ENCODE peak calls at places on chromosomes 13 and 19, in seven cellular contexts. Y is neuronal stem cell; A is upper lobe of right lung; W is ELR; C is foreskin fibroblast; V is neural crest cell; Z is stimulated activated CD4-positive, alpha-beta T cell treated with anti-CD3 and anti-CD28 coated beads, Interleukin-4, amount 100 ng/mL, for 4 hours. K is an unnamed sample.

GRCh38 chr19:47391510-47392223 is 27.7 kb downstream of the MEIS3 start:
- DNase-seq in Y (peak; percentile 52), A (peak; percentile 87), W (peak; percentile 75), C (peak; percentile 41), V (peak; percentile 94), Z (peak; percentile 66), K (peak; percentile 85)

GRCh38 chr19:16033721-16034120 is 42.6 kb upstream of the TPM4 start:
- DNase-seq in Y (no peak), A (no peak), W (no peak), C (no peak), V (no peak), Z (no peak), K (no peak)

GRCh38 chr19:294341-294818 is 3.2 kb upstream of the PLPP2 start:
- DNase-seq in Y (no peak), A (peak; percentile 63), W (peak; percentile 24), C (peak; percentile 35), V (no peak), Z (no peak), K (peak; percentile 56)

GRCh38 chr19:35601971-35602370 is 10.6 kb upstream of the HAUS5 start:
- DNase-seq in Y (no peak), A (no peak), W (no peak), C (no peak), V (no peak), Z (no peak), K (no peak)

GRCh38 chr19:29697523-29698261 is 17.4 kb downstream of the C19orf12 start:
- DNase-seq in Y (no peak), A (peak; percentile 53), W (no peak), C (no peak), V (no peak), Z (no peak), K (no peak)

GRCh38 chr19:33100894-33101644 is 20.1 kb downstream of the GPATCH1 start:
- DNase-seq in Y (no peak), A (no peak), W (no peak), C (no peak), V (no peak), Z (no peak), K (no peak)

GRCh38 chr19:10871711-10872550 is 578 bp downstream of the CARM1 start:
- DNase-seq in Y (no peak), A (peak; percentile 81), W (peak; percentile 46), C (no peak), V (no peak), Z (peak; percentile 32), K (peak; percentile 77)

GRCh38 chr13:109383683-109384082 is 402.7 kb downstream of the IRS2 start:
- DNase-seq in Y (no peak), A (no peak), W (peak; percentile 88), C (peak; percentile 76), V (no peak), Z (no peak), K (no peak)

GRCh38 chr13:51453959-51454703 is 1.3 kb upstream of the INTS6 start:
- DNase-seq in Y (peak; percentile 8), A (no peak), W (peak; percentile 29), C (no peak), V (no peak), Z (peak; percentile 67), K (no peak)

GRCh38 chr13:102346769-102347168 is 55.1 kb downstream of the FGF14 start:
- DNase-seq in Y (no peak), A (no peak), W (no peak), C (no peak), V (no peak), Z (no peak), K (no peak)

GRCh38 chr13:108496364-108497215 is 132.8 kb upstream of the MYO16 start:
- DNase-seq in Y (peak; percentile 26), A (no peak), W (peak; percentile 9), C (no peak), V (peak; percentile 3), Z (no peak), K (peak; percentile 49)

GRCh38 chr13:66405908-66406802 is 824.0 kb downstream of the PCDH9 start:
- DNase-seq in Y (no peak), A (no peak), W (peak; percentile 55), C (peak; percentile 56), V (no peak), Z (no peak), K (no peak)

GRCh38 chr13:59730026-59730425 is 433.7 kb downstream of the DIAPH3 start:
- DNase-seq in Y (no peak), A (no peak), W (no peak), C (no peak), V (no peak), Z (no peak), K (no peak)

GRCh38 chr19:44725684-44726083 is 22.8 kb upstream of the BCL3 start:
- DNase-seq in Y (no peak), A (peak; percentile 55), W (no peak), C (no peak), V (no peak), Z (no peak), K (no peak)

GRCh38 chr13:24943136-24943535 is 152.8 kb upstream of the PABPC3 start:
- DNase-seq in Y (no peak), A (no peak), W (no peak), C (no peak), V (no peak), Z (no peak), K (no peak)

GRCh38 chr19:16912780-16913179 is 24.0 kb downstream of the F2RL3 start:
- DNase-seq in Y (no peak), A (peak; percentile 18), W (no peak), C (no peak), V (no peak), Z (no peak), K (no peak)

GRCh38 chr13:44249439-44249838 is 124.2 kb upstream of the SERP2 start:
- DNase-seq in Y (no peak), A (no peak), W (no peak), C (peak; percentile 74), V (no peak), Z (no peak), K (peak; percentile 53)

GRCh38 chr19:48969276-48970138 is 4.4 kb downstream of the FTL start:
- DNase-seq in Y (no peak), A (peak; percentile 68), W (peak; percentile 50), C (no peak), V (no peak), Z (no peak), K (no peak)

GRCh38 chr19:5352229-5352763 is 11.7 kb upstream of the PTPRS start:
- DNase-seq in Y (no peak), A (no peak), W (peak; percentile 70), C (no peak), V (no peak), Z (no peak), K (no peak)

GRCh38 chr19:45069056-45069455 is 7.2 kb downstream of the ZNF296 start:
- DNase-seq in Y (no peak), A (no peak), W (peak; percentile 28), C (no peak), V (no peak), Z (no peak), K (peak; percentile 60)

GRCh38 chr13:78993792-78994191 is 334.8 kb upstream of the OBI1 start:
- DNase-seq in Y (no peak), A (no peak), W (no peak), C (no peak), V (no peak), Z (no peak), K (no peak)

GRCh38 chr19:33231511-33231910 is 5.9 kb upstream of the SLC7A10 start:
- DNase-seq in Y (no peak), A (no peak), W (peak; percentile 9), C (peak; percentile 44), V (no peak), Z (no peak), K (no peak)

GRCh38 chr13:107964356-107964755 is 251.0 kb downstream of the LIG4 start:
- DNase-seq in Y (no peak), A (no peak), W (no peak), C (no peak), V (no peak), Z (no peak), K (no peak)

GRCh38 chr13:76882431-76882830 is 3.8 kb downstream of the KCTD12 start:
- DNase-seq in Y (no peak), A (no peak), W (no peak), C (peak; percentile 80), V (no peak), Z (no peak), K (no peak)

GRCh38 chr13:47036291-47037008 is 139.6 kb upstream of the HTR2A start:
- DNase-seq in Y (no peak), A (no peak), W (no peak), C (no peak), V (no peak), Z (no peak), K (no peak)

GRCh38 chr13:60411983-60412382 is 15.0 kb downstream of the TDRD3 start:
- DNase-seq in Y (no peak), A (no peak), W (no peak), C (no peak), V (no peak), Z (no peak), K (no peak)

GRCh38 chr13:87923713-87924112 is 252.5 kb downstream of the SLITRK5 start:
- DNase-seq in Y (no peak), A (no peak), W (no peak), C (no peak), V (no peak), Z (no peak), K (no peak)

GRCh38 chr13:88623150-88623549 is 952.0 kb downstream of the SLITRK5 start:
- DNase-seq in Y (no peak), A (no peak), W (no peak), C (no peak), V (no peak), Z (no peak), K (no peak)

GRCh38 chr13:104301216-104301975 is 1235.2 kb upstream of the SLC10A2 start:
- DNase-seq in Y (no peak), A (no peak), W (no peak), C (no peak), V (no peak), Z (no peak), K (no peak)

K was measured in ecto neural progenitor cell.